ENCODE peak calls at places on chromosomes 16 and 17, in eight cellular contexts. D is dorsolateral prefrontal cortex, Y is brain microvascular endothelial cell, J is breast epithelium, B is AG04450, V is Peyer's patch, X is tibial nerve, E is upper lobe of left lung. T is an unnamed sample. For H3K27me3, the result is how much of the 10 kb centered on the place peaks cover.

GRCh38 chr17:42347198-42347597 is 41.0 kb downstream of the STAT3 start:
- DNase-seq in D (no peak), X (no peak), V (no peak), J (peak), Y (peak), B (peak), E (no peak), T (peak)

GRCh38 chr17:74713199-74713755 is 554 bp upstream of the CD300LF start:
- DNase-seq in D (no peak), Y (no peak), J (no peak), V (no peak), X (no peak), B (no peak), E (no peak), T (no peak)

GRCh38 chr16:86833136-86833535 is 254.8 kb downstream of the FOXL1 start:
- DNase-seq in B (no peak), D (no peak), E (no peak), X (no peak), Y (no peak), J (no peak), V (no peak), T (no peak)

GRCh38 chr16:67917852-67918236 is 13.8 kb downstream of the CTRL start:
- DNase-seq in Y (peak), X (no peak), E (peak), B (no peak), V (no peak), D (no peak), J (no peak), T (no peak)

GRCh38 chr16:57999366-57999970 is 1.0 kb downstream of the ZNF319 start:
- DNase-seq in X (no peak), E (no peak), B (no peak), J (no peak), V (no peak), Y (no peak), D (no peak), T (no peak)

GRCh38 chr16:19948186-19949104 is 63.8 kb upstream of the GPRC5B start:
- DNase-seq in D (no peak), B (no peak), V (no peak), E (no peak), Y (no peak), X (no peak), J (no peak), T (no peak)

GRCh38 chr17:21072623-21073278 is 29.9 kb upstream of the USP22 start:
- DNase-seq in V (no peak), Y (no peak), D (peak), E (no peak), B (no peak), J (no peak), X (no peak), T (no peak)

GRCh38 chr16:57994361-57994760 is 6.1 kb downstream of the ZNF319 start:
- DNase-seq in X (no peak), E (no peak), V (no peak), B (no peak), D (no peak), Y (no peak), J (no peak), T (no peak)

GRCh38 chr17:75749545-75750389 is 15.2 kb downstream of the GALK1 start:
- DNase-seq in J (peak), E (peak), X (peak), D (peak), B (no peak), Y (peak), V (peak), T (peak)

GRCh38 chr17:17343896-17344506 is 40.8 kb downstream of the NT5M start:
- DNase-seq in V (peak), D (no peak), B (no peak), J (no peak), X (no peak), Y (no peak), E (no peak), T (peak)

GRCh38 chr17:27109346-27109745 is 184.6 kb upstream of the WSB1 start:
- DNase-seq in B (no peak), E (no peak), V (no peak), X (no peak), Y (no peak), D (no peak), J (no peak), T (no peak)

GRCh38 chr17:16980813-16981731 is 9.2 kb upstream of the TNFRSF13B start:
- DNase-seq in E (no peak), B (no peak), X (no peak), V (no peak), J (no peak), Y (no peak), D (no peak), T (no peak)

GRCh38 chr16:88359008-88359407 is 23.8 kb upstream of the ZNF469 start:
- DNase-seq in V (no peak), E (no peak), Y (no peak), J (no peak), B (no peak), D (no peak), X (no peak), T (no peak)

GRCh38 chr16:5001986-5002385 is 31.7 kb downstream of the NAGPA start:
- DNase-seq in Y (no peak), J (no peak), X (no peak), B (no peak), V (no peak), D (no peak), E (no peak), T (no peak)

GRCh38 chr17:57986841-57987581 is 1.0 kb downstream of the VEZF1 start:
- DNase-seq in Y (peak), X (no peak), V (peak), J (peak), B (peak), E (peak), D (no peak), T (peak)

GRCh38 chr17:28397687-28398279 is 8.2 kb downstream of the SLC46A1 start:
- DNase-seq in X (no peak), V (no peak), B (no peak), J (no peak), Y (no peak), D (no peak), E (no peak), T (no peak)

GRCh38 chr16:66408181-66409048 is 18.7 kb upstream of the BEAN1 start:
- DNase-seq in V (no peak), B (peak), Y (peak), D (no peak), X (no peak), J (peak), E (no peak), T (no peak)

GRCh38 chr17:33686171-33686570 is 393.1 kb upstream of the ASIC2 start:
- DNase-seq in X (no peak), Y (no peak), D (no peak), E (no peak), B (no peak), J (no peak), V (no peak), T (no peak)

GRCh38 chr17:21094298-21094704 is 32.5 kb upstream of the DHRS7B start:
- DNase-seq in Y (no peak), X (no peak), J (no peak), D (no peak), V (no peak), E (no peak), B (no peak), T (no peak)

GRCh38 chr16:4309102-4309832 is 6.6 kb upstream of the GLIS2 start:
- DNase-seq in Y (no peak), B (no peak), V (no peak), D (no peak), X (no peak), E (no peak), J (no peak), T (no peak)

GRCh38 chr16:60214321-60214720 is 1480.2 kb upstream of the GOT2 start:
- DNase-seq in V (no peak), E (no peak), D (no peak), J (no peak), Y (no peak), X (no peak), B (no peak), T (no peak)

GRCh38 chr16:82295306-82296201 is 125.5 kb upstream of the MPHOSPH6 start:
- DNase-seq in Y (no peak), X (no peak), E (no peak), V (no peak), B (no peak), D (no peak), J (no peak), T (no peak)

GRCh38 chr17:52790359-52790955 is 631.9 kb upstream of the CA10 start:
- DNase-seq in E (no peak), B (no peak), X (no peak), V (no peak), Y (no peak), D (no peak), J (no peak), T (no peak)

GRCh38 chr16:58842746-58843145 is 108.6 kb upstream of the GOT2 start:
- DNase-seq in X (no peak), Y (no peak), B (no peak), D (no peak), E (no peak), J (no peak), V (no peak), T (no peak)

GRCh38 chr16:85508993-85509392 is 104.1 kb upstream of the GSE1 start:
- DNase-seq in D (no peak), Y (no peak), J (no peak), X (no peak), V (no peak), E (no peak), B (no peak), T (no peak)

GRCh38 chr17:72591500-72592241 is 470.9 kb downstream of the SOX9 start:
- DNase-seq in J (no peak), V (peak), B (no peak), X (no peak), E (no peak), D (no peak), Y (no peak), T (no peak)

GRCh38 chr16:58123896-58124600 is 5.1 kb downstream of the CFAP20 start:
- DNase-seq in V (no peak), Y (no peak), D (no peak), J (no peak), E (no peak), B (no peak), X (no peak), T (peak)

GRCh38 chr16:11315499-11315898 is 29.8 kb upstream of the RMI2 start:
- DNase-seq in J (no peak), Y (peak), X (no peak), D (no peak), V (no peak), B (no peak), E (no peak), T (no peak)

GRCh38 chr16:11833951-11834695 is 17.2 kb downstream of the RSL1D1 start:
- DNase-seq in B (peak), D (no peak), J (no peak), Y (peak), X (no peak), E (no peak), V (no peak), T (no peak)

GRCh38 chr17:61219460-61219859 is 180.2 kb upstream of the TBX2 start:
- DNase-seq in V (no peak), B (peak), E (no peak), X (no peak), D (no peak), Y (no peak), J (no peak), T (peak)

GRCh38 chr17:61225178-61225577 is 174.5 kb upstream of the TBX2 start:
- DNase-seq in J (no peak), D (no peak), V (no peak), E (no peak), X (no peak), B (no peak), Y (no peak), T (no peak)

GRCh38 chr17:61223725-61224124 is 175.9 kb upstream of the TBX2 start:
- DNase-seq in B (no peak), V (no peak), Y (no peak), X (no peak), D (no peak), J (no peak), E (no peak), T (no peak)

GRCh38 chr17:61221181-61221580 is 178.5 kb upstream of the TBX2 start:
- DNase-seq in E (no peak), Y (no peak), X (no peak), V (no peak), J (no peak), B (no peak), D (no peak), T (no peak)

DNA sequence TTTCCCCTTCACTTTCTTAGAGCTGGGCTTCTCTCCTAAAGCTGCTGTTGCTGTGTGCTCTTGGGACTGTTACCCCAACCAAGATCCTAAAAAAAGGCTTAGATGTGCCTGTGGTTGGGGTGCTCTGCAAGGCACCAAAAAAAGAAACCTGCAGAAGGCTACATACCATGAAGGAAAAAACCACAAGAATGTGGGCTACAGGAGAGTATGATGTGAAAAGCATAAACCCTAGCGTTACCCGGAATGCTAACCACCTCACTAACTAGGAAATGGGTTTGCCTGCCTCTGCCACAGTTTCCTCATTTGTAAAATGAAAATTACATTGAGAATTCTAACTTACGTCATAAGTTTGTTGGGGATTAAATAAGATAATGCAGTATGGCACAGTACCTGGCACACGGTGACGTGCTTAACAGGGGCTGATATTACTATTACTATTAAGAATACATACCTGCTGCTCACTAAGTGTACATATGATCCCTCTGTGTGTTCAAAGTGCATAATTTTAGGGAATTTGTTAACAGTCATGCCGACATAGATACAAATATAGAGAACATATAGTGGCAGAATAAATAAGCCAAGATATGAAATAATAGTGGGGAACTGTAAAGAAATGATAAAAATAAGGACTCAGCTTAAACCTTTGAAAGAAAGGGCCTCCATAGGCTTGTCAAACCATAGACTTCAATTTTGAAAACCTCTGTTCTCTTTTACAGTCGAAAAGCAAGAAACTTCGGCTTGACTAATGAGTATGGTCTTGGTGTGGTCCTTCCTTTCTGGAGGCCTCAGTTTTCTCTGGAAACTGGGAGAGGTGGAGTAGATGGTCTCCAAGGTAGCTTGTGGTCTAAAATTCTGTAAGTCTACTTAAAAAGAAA is 177.8 kb upstream of the TBX2 start:
- DNase-seq in B (no peak), X (no peak), D (no peak), J (no peak), Y (no peak), V (no peak), E (no peak), T (no peak)
- H3K27me3 ChIP-seq in B (under half), X (under half), D (under half), J (under half), Y (under half), V (under half), E (under half), T (under half)

GRCh38 chr17:39598635-39599005 is 9.1 kb downstream of the NEUROD2 start:
- DNase-seq in J (no peak), X (no peak), B (no peak), E (no peak), D (no peak), Y (no peak), V (no peak), T (no peak)
- H3K4me3 ChIP-seq in J (no peak), X (no peak), B (no peak), E (no peak), D (peak), Y (no peak), V (no peak), T (no peak)

GRCh38 chr16:75836377-75837010 is 110.2 kb upstream of the CPHXL start:
- DNase-seq in E (no peak), X (no peak), B (no peak), D (no peak), Y (no peak), J (no peak), V (no peak), T (no peak)

GRCh38 chr16:75837264-75837663 is 111.0 kb upstream of the CPHXL start:
- DNase-seq in J (no peak), Y (no peak), E (no peak), X (no peak), B (no peak), D (no peak), V (no peak), T (no peak)

DNA sequence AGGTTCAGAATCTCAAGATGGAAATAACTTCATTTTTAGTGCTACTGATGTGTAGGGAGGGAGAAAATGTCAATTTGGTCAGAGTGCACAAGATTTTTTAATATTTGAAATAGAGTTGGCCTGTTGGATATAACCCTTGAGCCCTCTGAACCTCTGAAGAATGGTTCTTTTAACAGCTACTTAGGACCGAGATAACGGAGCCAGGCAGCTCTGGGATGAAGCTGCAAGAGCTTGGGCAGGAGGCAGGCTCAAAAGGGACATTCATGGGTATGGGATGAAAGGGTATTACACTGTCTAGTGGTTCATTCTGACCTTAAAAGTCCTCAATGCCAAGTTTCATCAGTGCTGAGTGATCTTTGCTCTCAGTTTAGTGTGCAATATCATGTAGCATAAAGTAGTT is 111.4 kb upstream of the CPHXL start:
- DNase-seq in E (no peak), J (no peak), V (no peak), Y (no peak), X (no peak), B (no peak), D (no peak), T (no peak)
- H3K27me3 ChIP-seq in E (under half), J (under half), V (under half), Y (under half), X (under half), B (under half), D (under half), T (under half)

GRCh38 chr16:1073262-1073558 is 663 bp downstream of the SSTR5 start:
- DNase-seq in B (no peak), E (no peak), X (no peak), D (no peak), J (no peak), V (no peak), Y (no peak), T (no peak)

GRCh38 chr16:1074379-1074649 is 1.8 kb downstream of the SSTR5 start:
- DNase-seq in X (no peak), B (no peak), J (no peak), D (no peak), V (no peak), E (no peak), Y (no peak), T (no peak)

GRCh38 chr16:1073566-1074378 is 1.2 kb downstream of the SSTR5 start:
- DNase-seq in D (no peak), X (no peak), V (no peak), B (no peak), Y (no peak), E (no peak), J (no peak), T (no peak)

GRCh38 chr16:1076801-1077576 is 4.4 kb downstream of the SSTR5 start:
- DNase-seq in X (no peak), E (no peak), Y (no peak), J (no peak), V (no peak), B (no peak), D (no peak), T (no peak)

GRCh38 chr16:1075546-1075945 is 3.0 kb downstream of the SSTR5 start:
- DNase-seq in X (no peak), E (no peak), Y (no peak), B (no peak), V (no peak), J (no peak), D (no peak), T (no peak)
- H3K4me3 ChIP-seq in X (no peak), E (no peak), Y (no peak), B (no peak), V (no peak), J (no peak), D (no peak), T (no peak)

GRCh38 chr16:23757937-23758619 is 3.3 kb downstream of the CHP2 start:
- DNase-seq in B (no peak), E (no peak), J (no peak), Y (no peak), V (no peak), D (no peak), X (no peak), T (no peak)

GRCh38 chr16:23754594-23755483 is at the start of gene CHP2:
- DNase-seq in V (peak), X (no peak), B (no peak), D (no peak), Y (no peak), J (no peak), E (no peak), T (no peak)

GRCh38 chr16:23757116-23757515 is 2.3 kb downstream of the CHP2 start:
- DNase-seq in J (no peak), D (no peak), V (no peak), B (no peak), X (no peak), Y (no peak), E (no peak), T (no peak)

GRCh38 chr16:23753908-23754593 is 775 bp upstream of the CHP2 start:
- DNase-seq in X (no peak), V (no peak), D (no peak), E (no peak), B (no peak), Y (no peak), J (no peak), T (no peak)

GRCh38 chr16:23755484-23755809 is 621 bp downstream of the CHP2 start:
- DNase-seq in B (no peak), V (peak), D (no peak), E (no peak), J (no peak), Y (no peak), X (no peak), T (no peak)
- H3K27me3 ChIP-seq in B (under half), V (under half), D (under half), E (under half), J (under half), Y (under half), X (under half), T (under half)

T was measured in tibial artery.